ENCODE peak calls at places on chromosomes 12 and 14, in ten cellular contexts. L is iPS-NIHi11; Y is skeletal muscle cell; V is M059J; D is stimulated activated CD4-positive, alpha-beta T cell treated with anti-CD3 and anti-CD28 coated beads, Interleukin-4, amount 100 ng/mL, for 4 hours; B is cardiac fibroblast; R is HepG2; Q is CD4-positive, alpha-beta T cell; I is CD4-positive, alpha-beta memory T cell; X is HuH-7.5. O is an unnamed sample.

GRCh38 chr12:108616941-108617858 is 16.5 kb downstream of the SELPLG start:
- DNase-seq in B (no peak), X (no peak), V (peak; percentile 84), I (peak; percentile 77), L (no peak), D (peak; percentile 83), Q (peak; percentile 63), R (no peak), Y (no peak), O (no peak)

GRCh38 chr14:36398463-36399291 is 78.2 kb upstream of the MBIP start:
- DNase-seq in I (no peak), Q (no peak), Y (no peak), V (no peak), D (no peak), L (no peak), B (no peak), X (no peak), R (no peak), O (no peak)

GRCh38 chr12:42213954-42214426 is 24.1 kb downstream of the YAF2 start:
- DNase-seq in D (no peak), R (no peak), V (peak; percentile 66), I (no peak), Y (no peak), L (no peak), Q (no peak), B (peak; percentile 92), X (no peak), O (no peak)

GRCh38 chr14:66038214-66038977 is 447.8 kb upstream of the CCDC196 start:
- DNase-seq in I (no peak), Q (no peak), Y (peak; percentile 56), X (no peak), V (no peak), B (peak; percentile 94), L (no peak), R (peak; percentile 3), D (no peak), O (no peak)

GRCh38 chr12:7989827-7990491 is 42.6 kb upstream of the FOXJ2 start:
- DNase-seq in Y (no peak), I (peak; percentile 78), V (no peak), Q (peak; percentile 47), B (peak; percentile 8), L (no peak), X (no peak), R (no peak), D (peak; percentile 51), O (no peak)

GRCh38 chr12:56080556-56081138 is 682 bp downstream of the ERBB3 start:
- DNase-seq in R (peak; percentile 96), B (no peak), V (no peak), X (peak; percentile 68), D (no peak), L (peak; percentile 65), I (no peak), Q (no peak), Y (no peak), O (no peak)

GRCh38 chr14:96274122-96274910 is 18.3 kb downstream of the BDKRB1 start:
- DNase-seq in R (no peak), L (no peak), Y (peak; percentile 65), D (no peak), I (no peak), X (no peak), B (peak; percentile 62), Q (no peak), V (no peak), O (peak; percentile 67)

GRCh38 chr12:48183091-48183875 is at the start of gene CCDC184:
- DNase-seq in I (peak; percentile 88), L (peak; percentile 80), B (peak; percentile 84), X (peak; percentile 49), Y (no peak), V (peak; percentile 75), D (peak; percentile 78), Q (peak; percentile 74), R (no peak), O (peak; percentile 37)

GRCh38 chr14:104436047-104436531 is 143.5 kb upstream of the C14orf180 start:
- DNase-seq in X (no peak), D (no peak), I (no peak), V (peak; percentile 38), L (peak; percentile 83), Y (no peak), Q (peak; percentile 28), R (no peak), B (peak; percentile 88), O (no peak)

GRCh38 chr14:32661216-32661615 is 277.5 kb upstream of the NPAS3 start:
- DNase-seq in L (no peak), Q (no peak), Y (no peak), X (no peak), I (no peak), D (no peak), V (no peak), R (no peak), B (no peak), O (no peak)

GRCh38 chr14:73736842-73737241 is 22.7 kb upstream of the PNMA1 start:
- DNase-seq in Y (no peak), X (no peak), Q (no peak), R (no peak), D (no peak), B (no peak), L (no peak), V (no peak), I (no peak), O (no peak)

GRCh38 chr14:104437703-104438102 is 141.9 kb upstream of the C14orf180 start:
- DNase-seq in X (no peak), B (no peak), R (no peak), L (no peak), Y (no peak), Q (no peak), V (no peak), D (no peak), I (no peak), O (no peak)

GRCh38 chr12:4487024-4487423 is 41.4 kb upstream of the FGF6 start:
- DNase-seq in Y (no peak), R (no peak), D (no peak), Q (no peak), B (no peak), L (peak; percentile 12), V (no peak), I (no peak), X (no peak), O (no peak)

GRCh38 chr12:69022674-69023073 is 89.7 kb upstream of the CPM start:
- DNase-seq in L (no peak), Q (no peak), Y (no peak), V (no peak), B (no peak), R (no peak), D (no peak), I (no peak), X (no peak), O (no peak)

GRCh38 chr12:99810718-99811593 is 163.4 kb downstream of the GARIN6 start:
- DNase-seq in L (no peak), B (peak; percentile 37), Q (no peak), Y (no peak), R (peak; percentile 9), V (peak; percentile 58), I (no peak), D (no peak), X (no peak), O (peak; percentile 94)

GRCh38 chr12:81347404-81347803 is 269.5 kb downstream of the ACSS3 start:
- DNase-seq in V (no peak), L (no peak), Y (no peak), Q (no peak), I (no peak), B (no peak), X (no peak), R (peak; percentile 1), D (no peak), O (no peak)

GRCh38 chr14:89304972-89305703 is 111.9 kb downstream of the FOXN3 start:
- DNase-seq in X (no peak), L (no peak), R (no peak), D (no peak), Q (no peak), V (peak; percentile 65), I (no peak), Y (no peak), B (peak; percentile 89), O (no peak)

GRCh38 chr12:2640709-2641108 is 154.1 kb upstream of the FKBP4 start:
- DNase-seq in I (no peak), D (no peak), Y (peak; percentile 91), L (no peak), Q (peak; percentile 22), B (peak; percentile 93), R (no peak), V (peak; percentile 94), X (no peak), O (no peak)

GRCh38 chr12:16454481-16454880 is 107.0 kb downstream of the MGST1 start:
- DNase-seq in L (no peak), Y (no peak), B (peak; percentile 17), Q (no peak), D (no peak), I (no peak), R (no peak), X (no peak), V (no peak), O (no peak)

GRCh38 chr14:100532154-100532915 is 54.9 kb downstream of the BEGAIN start:
- DNase-seq in B (no peak), X (no peak), Q (no peak), D (peak; percentile 0), R (no peak), Y (no peak), L (peak; percentile 5), V (peak; percentile 71), I (no peak), O (no peak)

GRCh38 chr12:52513736-52514135 is 6.5 kb downstream of the KRT5 start:
- DNase-seq in B (no peak), V (no peak), R (no peak), X (no peak), Q (no peak), D (no peak), L (no peak), Y (no peak), I (no peak), O (no peak)

GRCh38 chr12:131642771-131643170 is 68.1 kb upstream of the SFSWAP start:
- DNase-seq in L (no peak), R (no peak), X (no peak), V (no peak), I (no peak), B (no peak), Q (no peak), Y (no peak), D (no peak), O (no peak)

GRCh38 chr12:121632069-121632970 is 6.0 kb downstream of the ORAI1 start:
- DNase-seq in Q (no peak), V (no peak), I (no peak), R (no peak), Y (no peak), L (no peak), B (no peak), D (no peak), X (no peak), O (no peak)

GRCh38 chr12:50542448-50542847 is 37.7 kb downstream of the DIP2B start:
- DNase-seq in Q (no peak), L (no peak), Y (no peak), R (no peak), V (peak; percentile 78), I (peak; percentile 21), X (no peak), B (no peak), D (peak; percentile 22), O (no peak)

GRCh38 chr14:67846029-67846610 is 26.5 kb downstream of the RAD51B start:
- DNase-seq in R (no peak), X (no peak), Y (no peak), Q (no peak), L (no peak), I (no peak), B (no peak), V (no peak), D (no peak), O (no peak)

GRCh38 chr12:42372154-42372791 is 46.3 kb downstream of the PPHLN1 start:
- DNase-seq in X (peak; percentile 31), L (peak; percentile 68), B (peak; percentile 49), V (peak; percentile 52), I (peak; percentile 52), D (no peak), R (peak; percentile 58), Q (no peak), Y (no peak), O (peak; percentile 28)

GRCh38 chr14:64279719-64280668 is 14.2 kb downstream of the ESR2 start:
- DNase-seq in Y (no peak), R (no peak), X (no peak), B (no peak), L (no peak), V (peak; percentile 53), I (no peak), D (peak; percentile 11), Q (no peak), O (no peak)

GRCh38 chr12:46752396-46752795 is 73.4 kb downstream of the SLC38A4 start:
- DNase-seq in L (no peak), I (peak; percentile 13), Q (no peak), V (peak; percentile 53), X (no peak), D (no peak), R (peak; percentile 39), Y (no peak), B (no peak), O (no peak)

O was measured in NCI-H1694 treated with DMSO at 0.1 percent for 48 hours.